ENCODE peak calls at places on chromosome 13, in four cellular contexts. One of them, this sample, is unnamed.

GRCh38 chr13:106143930-106144709 is 391.3 kb downstream of the EFNB2 start:
- DNase-seq in mesendoderm: peak
- DNase-seq in IMR-90: no peak
- DNase-seq in H1: no peak
- DNase-seq in this sample: no peak

GRCh38 chr13:26062853-26063444 is 11.1 kb upstream of the SHISA2 start:
- DNase-seq in mesendoderm: peak
- DNase-seq in IMR-90: peak
- DNase-seq in H1: no peak
- DNase-seq in this sample: no peak

GRCh38 chr13:112079696-112080095 is 12.7 kb downstream of the SOX1 start:
- DNase-seq in mesendoderm: no peak
- DNase-seq in IMR-90: no peak
- DNase-seq in H1: no peak
- DNase-seq in this sample: no peak

GRCh38 chr13:112354330-112355273 is 21.6 kb upstream of the SPACA7 start:
- DNase-seq in mesendoderm: no peak
- DNase-seq in IMR-90: no peak
- DNase-seq in H1: no peak
- DNase-seq in this sample: no peak

GRCh38 chr13:110628952-110629701 is 13.8 kb downstream of the NAXD start:
- DNase-seq in mesendoderm: no peak
- DNase-seq in IMR-90: no peak
- DNase-seq in H1: no peak
- DNase-seq in this sample: no peak

GRCh38 chr13:71306821-71307220 is 560.2 kb downstream of the DACH1 start:
- DNase-seq in mesendoderm: peak
- DNase-seq in IMR-90: no peak
- DNase-seq in H1: no peak
- DNase-seq in this sample: no peak

GRCh38 chr13:45206340-45206739 is 5.5 kb upstream of the KCTD4 start:
- DNase-seq in mesendoderm: no peak
- DNase-seq in IMR-90: peak
- DNase-seq in H1: no peak
- DNase-seq in this sample: no peak

GRCh38 chr13:98429081-98429480 is 147.8 kb downstream of the STK24 start:
- DNase-seq in mesendoderm: no peak
- DNase-seq in IMR-90: no peak
- DNase-seq in H1: no peak
- DNase-seq in this sample: no peak

GRCh38 chr13:19862511-19863313 is 737 bp downstream of the ZMYM5 start:
- DNase-seq in mesendoderm: peak
- DNase-seq in IMR-90: peak
- DNase-seq in H1: no peak
- DNase-seq in this sample: peak

GRCh38 chr13:32309812-32310706 is 5.1 kb downstream of the ZAR1L start:
- DNase-seq in mesendoderm: peak
- DNase-seq in IMR-90: peak
- DNase-seq in H1: no peak
- DNase-seq in this sample: peak

GRCh38 chr13:91193358-91193757 is 154.1 kb upstream of the MIR17HG start:
- DNase-seq in mesendoderm: no peak
- DNase-seq in IMR-90: no peak
- DNase-seq in H1: no peak
- DNase-seq in this sample: no peak

GRCh38 chr13:103772576-103772975 is 706.4 kb upstream of the SLC10A2 start:
- DNase-seq in mesendoderm: peak
- DNase-seq in IMR-90: no peak
- DNase-seq in H1: no peak
- DNase-seq in this sample: no peak

GRCh38 chr13:21015284-21015683 is 46.1 kb downstream of the LATS2 start:
- DNase-seq in mesendoderm: no peak
- DNase-seq in IMR-90: peak
- DNase-seq in H1: no peak
- DNase-seq in this sample: no peak

GRCh38 chr13:26992951-26993490 is 178.6 kb downstream of the USP12 start:
- DNase-seq in mesendoderm: no peak
- DNase-seq in IMR-90: no peak
- DNase-seq in H1: no peak
- DNase-seq in this sample: no peak

GRCh38 chr13:73547239-73547638 is 488.4 kb downstream of the KLF5 start:
- DNase-seq in mesendoderm: no peak
- DNase-seq in IMR-90: no peak
- DNase-seq in H1: no peak
- DNase-seq in this sample: no peak

GRCh38 chr13:22114630-22115311 is 443.9 kb downstream of the FGF9 start:
- DNase-seq in mesendoderm: no peak
- DNase-seq in IMR-90: peak
- DNase-seq in H1: no peak
- DNase-seq in this sample: no peak

GRCh38 chr13:30504081-30504480 is 38.3 kb upstream of the HMGB1 start:
- DNase-seq in mesendoderm: no peak
- DNase-seq in IMR-90: peak
- DNase-seq in H1: no peak
- DNase-seq in this sample: no peak

GRCh38 chr13:45416521-45417125 is 1.6 kb downstream of the SLC25A30 start:
- DNase-seq in mesendoderm: no peak
- DNase-seq in IMR-90: no peak
- DNase-seq in H1: no peak
- DNase-seq in this sample: no peak

GRCh38 chr13:83839158-83839557 is 43.1 kb downstream of the SLITRK1 start:
- DNase-seq in mesendoderm: peak
- DNase-seq in IMR-90: no peak
- DNase-seq in H1: no peak
- DNase-seq in this sample: no peak

GRCh38 chr13:45162821-45163220 is 38.0 kb downstream of the KCTD4 start:
- DNase-seq in mesendoderm: no peak
- DNase-seq in IMR-90: peak
- DNase-seq in H1: no peak
- DNase-seq in this sample: no peak

GRCh38 chr13:90824027-90824426 is 523.5 kb upstream of the MIR17HG start:
- DNase-seq in mesendoderm: no peak
- DNase-seq in IMR-90: no peak
- DNase-seq in H1: no peak
- DNase-seq in this sample: no peak

GRCh38 chr13:90680826-90681225 is 666.7 kb upstream of the MIR17HG start:
- DNase-seq in mesendoderm: no peak
- DNase-seq in IMR-90: no peak
- DNase-seq in H1: no peak
- DNase-seq in this sample: no peak

GRCh38 chr13:78816592-78816991 is 157.6 kb upstream of the OBI1 start:
- DNase-seq in mesendoderm: no peak
- DNase-seq in IMR-90: no peak
- DNase-seq in H1: no peak
- DNase-seq in this sample: peak

GRCh38 chr13:112131740-112132113 is 64.8 kb downstream of the SOX1 start:
- DNase-seq in mesendoderm: no peak
- DNase-seq in IMR-90: no peak
- DNase-seq in H1: no peak
- DNase-seq in this sample: no peak

GRCh38 chr13:20824762-20825161 is 51.0 kb upstream of the EEF1AKMT1 start:
- DNase-seq in mesendoderm: no peak
- DNase-seq in IMR-90: peak
- DNase-seq in H1: no peak
- DNase-seq in this sample: no peak

GRCh38 chr13:31891472-31891871 is 140.1 kb upstream of the FRY start:
- DNase-seq in mesendoderm: no peak
- DNase-seq in IMR-90: no peak
- DNase-seq in H1: no peak
- DNase-seq in this sample: no peak

GRCh38 chr13:31946091-31946770 is 85.3 kb upstream of the FRY start:
- DNase-seq in mesendoderm: no peak
- DNase-seq in IMR-90: peak
- DNase-seq in H1: no peak
- DNase-seq in this sample: no peak

GRCh38 chr13:75635621-75636338 is at the start of gene LMO7:
- DNase-seq in mesendoderm: peak
- DNase-seq in IMR-90: peak
- DNase-seq in H1: no peak
- DNase-seq in this sample: peak

GRCh38 chr13:113216165-113217056 is 7.0 kb downstream of the CUL4A start:
- DNase-seq in mesendoderm: peak
- DNase-seq in IMR-90: peak
- DNase-seq in H1: no peak
- DNase-seq in this sample: peak

GRCh38 chr13:52849727-52850395 is 1.4 kb upstream of the PCDH8 start:
- DNase-seq in mesendoderm: peak
- DNase-seq in IMR-90: no peak
- DNase-seq in H1: no peak
- DNase-seq in this sample: peak

DNA sequence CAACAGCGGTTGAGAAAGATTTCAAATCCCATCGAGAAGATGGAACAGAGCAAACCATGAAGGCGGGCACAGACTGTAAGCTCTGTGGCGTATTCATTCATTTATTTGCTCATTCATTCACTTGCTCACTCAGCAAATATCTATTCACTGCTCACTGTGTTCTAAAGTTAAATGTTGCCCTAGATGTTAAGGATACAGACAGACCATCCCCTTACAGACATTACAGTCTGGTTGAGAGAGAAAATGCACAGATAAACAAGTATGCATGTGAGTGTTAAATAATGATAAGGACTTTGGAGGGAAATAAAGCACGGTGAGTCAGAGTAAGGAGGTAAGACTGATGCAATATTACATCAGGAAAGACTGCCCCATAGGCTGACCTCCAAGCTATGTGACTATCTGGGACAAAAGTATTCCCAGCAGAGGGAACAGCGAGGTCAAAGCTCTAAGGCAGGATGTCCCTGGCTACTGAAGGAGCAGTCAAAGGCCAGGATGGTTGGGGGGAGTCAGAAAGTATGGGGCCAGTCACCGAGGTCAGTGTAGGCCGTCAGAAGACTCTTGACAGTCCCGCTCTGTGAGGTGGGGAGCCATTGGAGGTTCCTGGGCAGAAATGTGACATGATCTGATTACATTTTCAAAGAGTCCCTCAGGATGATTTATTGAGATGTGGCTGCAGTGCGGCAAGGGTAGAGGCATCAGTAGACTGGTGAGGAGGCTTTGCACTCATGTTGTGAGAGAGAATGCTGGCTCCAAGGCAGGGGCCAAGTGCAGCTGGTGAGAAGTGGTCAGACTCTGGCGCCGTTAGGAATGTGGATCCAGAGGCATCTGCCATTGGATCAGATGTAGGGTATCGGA is 37.9 kb downstream of the MBNL2 start:
- DNase-seq in mesendoderm: peak
- DNase-seq in IMR-90: peak
- DNase-seq in H1: no peak
- DNase-seq in this sample: no peak
- H3K18ac ChIP-seq in mesendoderm: peak
- H3K18ac ChIP-seq in IMR-90: peak
- H3K18ac ChIP-seq in H1: no peak
- H3K18ac ChIP-seq in this sample: no peak

GRCh38 chr13:94218537-94218936 is 260.9 kb downstream of the DCT start:
- DNase-seq in mesendoderm: no peak
- DNase-seq in IMR-90: no peak
- DNase-seq in H1: no peak
- DNase-seq in this sample: peak
- H3K56ac ChIP-seq in mesendoderm: no peak
- H3K56ac ChIP-seq in IMR-90: no peak
- H3K56ac ChIP-seq in H1: no peak
- H3K56ac ChIP-seq in this sample: no peak

DNA sequence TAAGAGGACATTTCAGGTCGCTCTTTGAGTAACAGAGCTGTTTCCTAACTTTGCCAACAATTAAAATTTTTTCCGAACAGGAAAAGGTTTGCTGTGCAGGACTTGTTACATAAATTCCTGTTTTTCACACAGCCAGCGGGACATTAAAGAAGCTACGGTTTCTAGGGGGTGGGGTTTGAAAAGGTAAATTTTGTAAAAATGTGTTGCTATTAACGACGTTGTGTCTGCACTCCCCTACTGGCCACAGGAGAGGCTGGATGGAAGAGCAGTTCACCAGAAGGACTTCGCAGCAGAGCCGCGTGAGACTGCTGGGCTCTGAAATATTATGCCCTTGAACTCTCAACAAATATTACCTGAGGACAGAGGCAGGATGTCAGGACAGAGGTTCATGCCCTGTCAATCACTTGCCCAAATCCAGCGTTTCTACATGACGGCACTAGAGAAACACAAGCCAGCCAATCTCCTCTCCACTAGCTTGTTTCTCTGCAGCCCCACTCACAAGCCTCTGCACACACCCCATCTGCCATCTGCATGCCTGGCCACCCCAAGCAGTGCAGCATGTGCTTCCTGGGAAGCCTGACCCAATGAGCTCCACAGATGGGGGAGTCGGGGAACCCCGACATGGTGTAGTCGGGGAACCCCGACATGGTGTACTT is 102.0 kb downstream of the FOXO1 start:
- DNase-seq in mesendoderm: no peak
- DNase-seq in IMR-90: no peak
- DNase-seq in H1: no peak
- DNase-seq in this sample: no peak
- H3K18ac ChIP-seq in mesendoderm: no peak
- H3K18ac ChIP-seq in IMR-90: no peak
- H3K18ac ChIP-seq in H1: peak
- H3K18ac ChIP-seq in this sample: no peak

GRCh38 chr13:101556676-101557121 is 104.2 kb downstream of the ITGBL1 start:
- DNase-seq in mesendoderm: no peak
- DNase-seq in IMR-90: peak
- DNase-seq in H1: no peak
- DNase-seq in this sample: no peak
- H3K56ac ChIP-seq in mesendoderm: no peak
- H3K56ac ChIP-seq in IMR-90: no peak
- H3K56ac ChIP-seq in H1: no peak
- H3K56ac ChIP-seq in this sample: no peak

DNA sequence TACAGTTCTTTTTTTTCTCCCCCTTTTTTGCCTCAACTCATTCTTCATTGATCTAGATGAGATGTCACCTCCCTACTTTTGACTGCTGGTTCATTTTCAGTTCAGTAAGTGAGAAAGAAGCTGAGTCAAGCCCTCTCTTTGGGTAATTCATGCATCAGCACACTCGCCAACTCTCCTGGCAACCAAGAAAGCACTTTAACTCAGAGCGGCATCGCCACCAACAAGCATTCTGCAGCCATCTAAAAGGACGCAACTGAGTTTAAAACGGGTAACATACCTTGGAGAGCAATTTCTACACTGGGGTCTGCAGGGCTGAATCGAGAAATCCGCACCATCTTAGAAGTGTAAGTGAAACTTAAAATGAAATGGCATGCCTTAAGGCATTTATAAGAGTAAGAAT is 338.2 kb downstream of the ENOX1 start:
- DNase-seq in mesendoderm: no peak
- DNase-seq in IMR-90: no peak
- DNase-seq in H1: no peak
- DNase-seq in this sample: no peak
- H3K18ac ChIP-seq in mesendoderm: no peak
- H3K18ac ChIP-seq in IMR-90: no peak
- H3K18ac ChIP-seq in H1: no peak
- H3K18ac ChIP-seq in this sample: no peak

DNA sequence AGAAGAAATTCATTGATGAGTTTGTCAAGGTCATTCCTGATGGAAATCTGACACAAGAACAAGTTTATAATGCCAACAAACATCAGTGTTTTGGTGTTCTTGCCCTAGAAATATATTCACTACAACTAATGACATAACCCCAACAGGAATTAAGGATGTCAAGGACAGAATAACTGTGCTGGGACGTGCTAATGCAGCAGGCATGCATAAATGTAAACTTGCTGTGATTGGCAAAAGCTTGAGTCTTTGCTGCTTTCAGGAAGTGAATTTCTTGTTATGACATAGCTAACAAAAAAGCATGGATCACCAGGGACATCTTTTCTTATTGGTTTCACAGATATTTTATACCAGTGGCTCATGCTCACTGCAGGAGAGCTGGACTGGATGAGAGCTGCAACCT is 144.6 kb downstream of the KCTD12 start:
- DNase-seq in mesendoderm: no peak
- DNase-seq in IMR-90: peak
- DNase-seq in H1: no peak
- DNase-seq in this sample: no peak
- H3K56ac ChIP-seq in mesendoderm: no peak
- H3K56ac ChIP-seq in IMR-90: no peak
- H3K56ac ChIP-seq in H1: no peak
- H3K56ac ChIP-seq in this sample: no peak

This sample was measured in H9.